ENCODE peak calls at places on chromosomes 13 and 19, in five cellular contexts. One of them, this sample, is unnamed.

GRCh38 chr13:27125357-27126282 is 46.0 kb downstream of the USP12 start:
- DNase-seq in A673: no peak
- DNase-seq in tibial artery: no peak
- DNase-seq in thoracic aorta: no peak
- DNase-seq in psoas muscle: no peak
- DNase-seq in this sample: peak; percentile 83

GRCh38 chr13:67351114-67351513 is 121.0 kb upstream of the PCDH9 start:
- DNase-seq in A673: no peak
- DNase-seq in tibial artery: no peak
- DNase-seq in thoracic aorta: no peak
- DNase-seq in psoas muscle: no peak
- DNase-seq in this sample: no peak

GRCh38 chr19:310141-310651 is 19.0 kb upstream of the PLPP2 start:
- DNase-seq in A673: peak; percentile 25
- DNase-seq in tibial artery: no peak
- DNase-seq in thoracic aorta: no peak
- DNase-seq in psoas muscle: no peak
- DNase-seq in this sample: no peak

GRCh38 chr13:39284801-39285388 is 246.6 kb downstream of the NHLRC3 start:
- DNase-seq in A673: no peak
- DNase-seq in tibial artery: no peak
- DNase-seq in thoracic aorta: no peak
- DNase-seq in psoas muscle: no peak
- DNase-seq in this sample: no peak

GRCh38 chr13:91346062-91346461 is 1.4 kb upstream of the MIR17HG start:
- DNase-seq in A673: no peak
- DNase-seq in tibial artery: no peak
- DNase-seq in thoracic aorta: no peak
- DNase-seq in psoas muscle: no peak
- DNase-seq in this sample: no peak

GRCh38 chr19:5837768-5838364 is 1.6 kb downstream of the FUT6 start:
- DNase-seq in A673: no peak
- DNase-seq in tibial artery: no peak
- DNase-seq in thoracic aorta: no peak
- DNase-seq in psoas muscle: no peak
- DNase-seq in this sample: no peak

GRCh38 chr13:113034451-113035208 is 65.6 kb downstream of the MCF2L start:
- DNase-seq in A673: peak; percentile 74
- DNase-seq in tibial artery: no peak
- DNase-seq in thoracic aorta: no peak
- DNase-seq in psoas muscle: no peak
- DNase-seq in this sample: peak; percentile 67

GRCh38 chr19:57382806-57383488 is 6.7 kb upstream of the ZNF548 start:
- DNase-seq in A673: no peak
- DNase-seq in tibial artery: no peak
- DNase-seq in thoracic aorta: no peak
- DNase-seq in psoas muscle: no peak
- DNase-seq in this sample: no peak

GRCh38 chr19:28388988-28389387 is 824.0 kb downstream of the UQCRFS1 start:
- DNase-seq in A673: no peak
- DNase-seq in tibial artery: no peak
- DNase-seq in thoracic aorta: no peak
- DNase-seq in psoas muscle: no peak
- DNase-seq in this sample: no peak

DNA sequence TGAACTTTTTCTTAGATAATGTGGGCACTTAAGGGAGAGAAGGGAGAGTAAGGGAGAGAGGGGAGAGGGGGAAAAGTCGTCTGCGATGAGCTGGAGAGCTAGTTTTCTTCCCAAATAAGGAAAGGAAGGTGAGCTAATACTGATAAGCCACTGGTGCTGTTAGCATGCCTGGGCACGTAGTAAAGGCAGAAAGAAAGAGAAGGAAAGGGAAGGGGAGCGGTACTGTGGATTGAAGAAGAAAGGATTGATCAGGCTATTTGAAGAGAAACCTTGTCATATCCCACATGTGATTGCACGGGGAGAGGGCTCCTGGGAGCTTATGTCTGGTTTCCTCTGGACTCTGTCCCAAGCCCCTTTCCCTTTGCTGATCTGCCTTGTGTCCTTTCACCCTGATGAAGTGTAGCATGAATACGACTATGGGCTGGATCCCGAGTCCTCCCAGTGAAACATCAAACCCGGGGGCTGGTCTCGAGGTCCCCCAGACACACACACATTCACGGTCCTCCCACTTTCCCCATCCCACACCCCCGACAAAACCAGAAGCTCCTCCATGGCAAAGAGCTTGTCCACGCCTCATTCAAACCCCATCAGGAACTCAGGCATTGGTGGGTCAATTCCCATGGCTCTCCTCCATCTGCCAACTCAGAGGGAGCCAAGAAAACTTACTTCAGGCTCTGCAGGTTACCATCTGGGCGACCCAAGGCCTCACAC is 30.6 kb downstream of the NLRP13 start:
- DNase-seq in A673: no peak
- DNase-seq in tibial artery: no peak
- DNase-seq in thoracic aorta: no peak
- DNase-seq in psoas muscle: no peak
- DNase-seq in this sample: no peak
- H3K27me3 ChIP-seq in A673: peaks cover 6% of the 10 kb centered on the region
- H3K27me3 ChIP-seq in tibial artery: no peaks in the 10 kb centered on the region
- H3K27me3 ChIP-seq in thoracic aorta: no peaks in the 10 kb centered on the region
- H3K27me3 ChIP-seq in psoas muscle: peaks cover 2% of the 10 kb centered on the region
- H3K27me3 ChIP-seq in this sample: no peaks in the 10 kb centered on the region

DNA sequence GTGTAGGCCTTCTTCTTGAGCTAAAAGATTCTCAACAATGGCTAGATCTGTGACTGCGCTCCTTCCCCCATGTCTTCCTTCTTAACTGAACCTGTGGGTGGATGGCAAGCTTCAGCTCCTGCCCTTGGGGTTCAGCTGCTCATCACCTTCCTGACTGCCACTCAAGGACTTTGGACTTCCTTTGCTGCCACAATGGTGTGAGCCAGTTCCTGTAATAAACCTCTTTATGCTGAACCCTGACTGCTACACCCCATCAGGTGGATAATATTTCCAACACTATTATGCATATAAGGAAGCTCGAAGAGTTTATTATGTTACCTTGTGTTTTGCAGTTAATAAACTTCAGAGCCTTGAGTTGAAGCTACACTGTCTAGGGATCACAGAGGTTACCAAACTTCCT is 208.9 kb upstream of the SLC10A2 start:
- DNase-seq in A673: no peak
- DNase-seq in tibial artery: no peak
- DNase-seq in thoracic aorta: no peak
- DNase-seq in psoas muscle: no peak
- DNase-seq in this sample: no peak
- H3K27me3 ChIP-seq in A673: peaks cover 8% of the 10 kb centered on the region
- H3K27me3 ChIP-seq in tibial artery: no peaks in the 10 kb centered on the region
- H3K27me3 ChIP-seq in thoracic aorta: no peaks in the 10 kb centered on the region
- H3K27me3 ChIP-seq in psoas muscle: peaks cover 1% of the 10 kb centered on the region
- H3K27me3 ChIP-seq in this sample: no peaks in the 10 kb centered on the region

GRCh38 chr19:53907690-53908089 is 1.4 kb upstream of the CACNG7 start:
- DNase-seq in A673: no peak
- DNase-seq in tibial artery: no peak
- DNase-seq in thoracic aorta: no peak
- DNase-seq in psoas muscle: peak; percentile 45
- DNase-seq in this sample: no peak

GRCh38 chr19:53908106-53908932 is 759 bp upstream of the CACNG7 start:
- DNase-seq in A673: peak; percentile 85
- DNase-seq in tibial artery: no peak
- DNase-seq in thoracic aorta: no peak
- DNase-seq in psoas muscle: peak; percentile 59
- DNase-seq in this sample: peak; percentile 14

GRCh38 chr19:53910170-53910518 is 1.1 kb downstream of the CACNG7 start:
- DNase-seq in A673: no peak
- DNase-seq in tibial artery: no peak
- DNase-seq in thoracic aorta: no peak
- DNase-seq in psoas muscle: peak; percentile 17
- DNase-seq in this sample: no peak

GRCh38 chr19:53909471-53910169 is 542 bp downstream of the CACNG7 start:
- DNase-seq in A673: no peak
- DNase-seq in tibial artery: no peak
- DNase-seq in thoracic aorta: no peak
- DNase-seq in psoas muscle: peak; percentile 33
- DNase-seq in this sample: no peak

GRCh38 chr19:53908933-53909415 is at the start of gene CACNG7:
- DNase-seq in A673: no peak
- DNase-seq in tibial artery: no peak
- DNase-seq in thoracic aorta: no peak
- DNase-seq in psoas muscle: peak; percentile 8
- DNase-seq in this sample: no peak
- H3K27me3 ChIP-seq in A673: peaks cover 52% of the 10 kb centered on the region
- H3K27me3 ChIP-seq in tibial artery: peaks cover 8% of the 10 kb centered on the region
- H3K27me3 ChIP-seq in thoracic aorta: peaks cover 22% of the 10 kb centered on the region
- H3K27me3 ChIP-seq in psoas muscle: peaks cover 38% of the 10 kb centered on the region
- H3K27me3 ChIP-seq in this sample: peaks cover 16% of the 10 kb centered on the region

GRCh38 chr19:12838182-12838890 is at the start of gene MAST1:
- DNase-seq in A673: peak; percentile 78
- DNase-seq in tibial artery: no peak
- DNase-seq in thoracic aorta: no peak
- DNase-seq in psoas muscle: peak; percentile 51
- DNase-seq in this sample: peak; percentile 74

GRCh38 chr19:12834976-12835757 is 788 bp upstream of the RTBDN start:
- DNase-seq in A673: peak; percentile 81
- DNase-seq in tibial artery: no peak
- DNase-seq in thoracic aorta: no peak
- DNase-seq in psoas muscle: peak; percentile 57
- DNase-seq in this sample: peak; percentile 50

GRCh38 chr19:12838893-12839656 is 760 bp downstream of the MAST1 start:
- DNase-seq in A673: no peak
- DNase-seq in tibial artery: no peak
- DNase-seq in thoracic aorta: no peak
- DNase-seq in psoas muscle: peak; percentile 35
- DNase-seq in this sample: no peak

GRCh38 chr19:12836529-12836863 is 1.8 kb upstream of the MAST1 start:
- DNase-seq in A673: no peak
- DNase-seq in tibial artery: no peak
- DNase-seq in thoracic aorta: no peak
- DNase-seq in psoas muscle: no peak
- DNase-seq in this sample: no peak

GRCh38 chr19:12837225-12837624 is 1.1 kb upstream of the MAST1 start:
- DNase-seq in A673: no peak
- DNase-seq in tibial artery: no peak
- DNase-seq in thoracic aorta: no peak
- DNase-seq in psoas muscle: peak; percentile 7
- DNase-seq in this sample: no peak
- H3K27me3 ChIP-seq in A673: no peaks in the 10 kb centered on the region
- H3K27me3 ChIP-seq in tibial artery: peaks cover 15% of the 10 kb centered on the region
- H3K27me3 ChIP-seq in thoracic aorta: peaks cover 52% of the 10 kb centered on the region
- H3K27me3 ChIP-seq in psoas muscle: peaks cover 54% of the 10 kb centered on the region
- H3K27me3 ChIP-seq in this sample: peaks cover 30% of the 10 kb centered on the region

This sample was measured in SJCRH30.